ENCODE peak calls at places on chromosome 5, in nine cellular contexts. One of them, this sample, is unnamed.

GRCh38 chr5:167653645-167654106 is 637.8 kb upstream of the WWC1 start:
- DNase-seq in T-helper 9 cell: no peak
- DNase-seq in retinal pigment epithelial cell: no peak
- DNase-seq in mesenteric fat pad: no peak
- DNase-seq in mesothelial cell of epicardium: no peak
- DNase-seq in mesendoderm: no peak
- DNase-seq in T-cell: no peak
- DNase-seq in activated naive CD8-positive, alpha-beta T cell treated with anti-CD3 and anti-CD28 coated beads, Interleukin-2, amount 50 U/mL, for 24 hours: no peak
- DNase-seq in AG10803: peak; percentile 77
- DNase-seq in this sample: no peak

GRCh38 chr5:167167191-167167590 is 1124.3 kb upstream of the WWC1 start:
- DNase-seq in T-helper 9 cell: no peak
- DNase-seq in retinal pigment epithelial cell: no peak
- DNase-seq in mesenteric fat pad: no peak
- DNase-seq in mesothelial cell of epicardium: no peak
- DNase-seq in mesendoderm: no peak
- DNase-seq in T-cell: no peak
- DNase-seq in activated naive CD8-positive, alpha-beta T cell treated with anti-CD3 and anti-CD28 coated beads, Interleukin-2, amount 50 U/mL, for 24 hours: no peak
- DNase-seq in AG10803: no peak
- DNase-seq in this sample: no peak

GRCh38 chr5:133427121-133427777 is 185.1 kb downstream of the FSTL4 start:
- DNase-seq in T-helper 9 cell: no peak
- DNase-seq in retinal pigment epithelial cell: no peak
- DNase-seq in mesenteric fat pad: no peak
- DNase-seq in mesothelial cell of epicardium: no peak
- DNase-seq in mesendoderm: no peak
- DNase-seq in T-cell: no peak
- DNase-seq in activated naive CD8-positive, alpha-beta T cell treated with anti-CD3 and anti-CD28 coated beads, Interleukin-2, amount 50 U/mL, for 24 hours: no peak
- DNase-seq in AG10803: no peak
- DNase-seq in this sample: no peak

GRCh38 chr5:74594172-74595040 is 46.1 kb downstream of the ENC1 start:
- DNase-seq in T-helper 9 cell: no peak
- DNase-seq in retinal pigment epithelial cell: peak; percentile 21
- DNase-seq in mesenteric fat pad: no peak
- DNase-seq in mesothelial cell of epicardium: no peak
- DNase-seq in mesendoderm: no peak
- DNase-seq in T-cell: no peak
- DNase-seq in activated naive CD8-positive, alpha-beta T cell treated with anti-CD3 and anti-CD28 coated beads, Interleukin-2, amount 50 U/mL, for 24 hours: no peak
- DNase-seq in AG10803: peak; percentile 3
- DNase-seq in this sample: no peak

GRCh38 chr5:119288364-119289047 is 67.3 kb upstream of the TNFAIP8 start:
- DNase-seq in T-helper 9 cell: no peak
- DNase-seq in retinal pigment epithelial cell: no peak
- DNase-seq in mesenteric fat pad: no peak
- DNase-seq in mesothelial cell of epicardium: no peak
- DNase-seq in mesendoderm: no peak
- DNase-seq in T-cell: no peak
- DNase-seq in activated naive CD8-positive, alpha-beta T cell treated with anti-CD3 and anti-CD28 coated beads, Interleukin-2, amount 50 U/mL, for 24 hours: no peak
- DNase-seq in AG10803: no peak
- DNase-seq in this sample: no peak

GRCh38 chr5:138981131-138981530 is 106.0 kb upstream of the LRRTM2 start:
- DNase-seq in T-helper 9 cell: no peak
- DNase-seq in retinal pigment epithelial cell: no peak
- DNase-seq in mesenteric fat pad: no peak
- DNase-seq in mesothelial cell of epicardium: no peak
- DNase-seq in mesendoderm: no peak
- DNase-seq in T-cell: no peak
- DNase-seq in activated naive CD8-positive, alpha-beta T cell treated with anti-CD3 and anti-CD28 coated beads, Interleukin-2, amount 50 U/mL, for 24 hours: no peak
- DNase-seq in AG10803: peak; percentile 83
- DNase-seq in this sample: no peak

GRCh38 chr5:9863486-9863885 is 233.3 kb upstream of the TAS2R1 start:
- DNase-seq in T-helper 9 cell: no peak
- DNase-seq in retinal pigment epithelial cell: no peak
- DNase-seq in mesenteric fat pad: no peak
- DNase-seq in mesothelial cell of epicardium: no peak
- DNase-seq in mesendoderm: no peak
- DNase-seq in T-cell: no peak
- DNase-seq in activated naive CD8-positive, alpha-beta T cell treated with anti-CD3 and anti-CD28 coated beads, Interleukin-2, amount 50 U/mL, for 24 hours: no peak
- DNase-seq in AG10803: no peak
- DNase-seq in this sample: no peak

GRCh38 chr5:110075656-110076055 is 385.9 kb downstream of the MAN2A1 start:
- DNase-seq in T-helper 9 cell: no peak
- DNase-seq in retinal pigment epithelial cell: no peak
- DNase-seq in mesenteric fat pad: no peak
- DNase-seq in mesothelial cell of epicardium: no peak
- DNase-seq in mesendoderm: no peak
- DNase-seq in T-cell: no peak
- DNase-seq in activated naive CD8-positive, alpha-beta T cell treated with anti-CD3 and anti-CD28 coated beads, Interleukin-2, amount 50 U/mL, for 24 hours: no peak
- DNase-seq in AG10803: no peak
- DNase-seq in this sample: no peak

GRCh38 chr5:38367966-38368365 is 109.6 kb downstream of the EGFLAM start:
- DNase-seq in T-helper 9 cell: no peak
- DNase-seq in retinal pigment epithelial cell: no peak
- DNase-seq in mesenteric fat pad: no peak
- DNase-seq in mesothelial cell of epicardium: no peak
- DNase-seq in mesendoderm: peak; percentile 68
- DNase-seq in T-cell: no peak
- DNase-seq in activated naive CD8-positive, alpha-beta T cell treated with anti-CD3 and anti-CD28 coated beads, Interleukin-2, amount 50 U/mL, for 24 hours: no peak
- DNase-seq in AG10803: no peak
- DNase-seq in this sample: no peak

GRCh38 chr5:149747141-149747832 is 17.2 kb downstream of the PPARGC1B start:
- DNase-seq in T-helper 9 cell: no peak
- DNase-seq in retinal pigment epithelial cell: no peak
- DNase-seq in mesenteric fat pad: peak; percentile 83
- DNase-seq in mesothelial cell of epicardium: no peak
- DNase-seq in mesendoderm: no peak
- DNase-seq in T-cell: no peak
- DNase-seq in activated naive CD8-positive, alpha-beta T cell treated with anti-CD3 and anti-CD28 coated beads, Interleukin-2, amount 50 U/mL, for 24 hours: no peak
- DNase-seq in AG10803: no peak
- DNase-seq in this sample: no peak

GRCh38 chr5:67908145-67908765 is 307.3 kb upstream of the PIK3R1 start:
- DNase-seq in T-helper 9 cell: no peak
- DNase-seq in retinal pigment epithelial cell: no peak
- DNase-seq in mesenteric fat pad: no peak
- DNase-seq in mesothelial cell of epicardium: no peak
- DNase-seq in mesendoderm: no peak
- DNase-seq in T-cell: no peak
- DNase-seq in activated naive CD8-positive, alpha-beta T cell treated with anti-CD3 and anti-CD28 coated beads, Interleukin-2, amount 50 U/mL, for 24 hours: no peak
- DNase-seq in AG10803: no peak
- DNase-seq in this sample: no peak

GRCh38 chr5:123875444-123876264 is 363.7 kb downstream of the CSNK1G3 start:
- DNase-seq in T-helper 9 cell: no peak
- DNase-seq in retinal pigment epithelial cell: no peak
- DNase-seq in mesenteric fat pad: no peak
- DNase-seq in mesothelial cell of epicardium: no peak
- DNase-seq in mesendoderm: peak; percentile 93
- DNase-seq in T-cell: no peak
- DNase-seq in activated naive CD8-positive, alpha-beta T cell treated with anti-CD3 and anti-CD28 coated beads, Interleukin-2, amount 50 U/mL, for 24 hours: no peak
- DNase-seq in AG10803: no peak
- DNase-seq in this sample: no peak